ENCODE peak calls at places on chromosomes 13 and 19, in five cellular contexts. V, Y, L, O and Z are unnamed samples.

GRCh38 chr13:43785681-43786471 is 896 bp downstream of the ENOX1 start:
- DNase-seq in V (peak; percentile 81), Y (peak; percentile 58), L (peak; percentile 59), O (peak; percentile 30), Z (peak; percentile 58)

GRCh38 chr19:4260605-4261191 is 13.8 kb downstream of the YJU2 start:
- DNase-seq in V (no peak), Y (no peak), L (no peak), O (no peak), Z (peak; percentile 2)

GRCh38 chr19:6802336-6803035 is 30.0 kb downstream of the VAV1 start:
- DNase-seq in V (no peak), Y (no peak), L (no peak), O (peak; percentile 92), Z (peak; percentile 65)

GRCh38 chr13:27038323-27038722 is 133.3 kb downstream of the USP12 start:
- DNase-seq in V (no peak), Y (no peak), L (no peak), O (no peak), Z (no peak)

GRCh38 chr19:7522923-7523667 is 671 bp downstream of the MCOLN1 start:
- DNase-seq in V (no peak), Y (no peak), L (no peak), O (no peak), Z (no peak)

GRCh38 chr19:18674616-18675015 is 8.9 kb upstream of the CRTC1 start:
- DNase-seq in V (no peak), Y (no peak), L (no peak), O (no peak), Z (no peak)

GRCh38 chr19:37695144-37695899 is 24.2 kb downstream of the ZNF607 start:
- DNase-seq in V (no peak), Y (no peak), L (no peak), O (no peak), Z (no peak)

GRCh38 chr19:58399903-58400637 is 4.6 kb downstream of the RNF225 start:
- DNase-seq in V (no peak), Y (no peak), L (no peak), O (no peak), Z (no peak)

GRCh38 chr13:70703755-70704154 is 595.5 kb upstream of the KLHL1 start:
- DNase-seq in V (no peak), Y (no peak), L (no peak), O (no peak), Z (no peak)

GRCh38 chr13:60584976-60585375 is 188.0 kb downstream of the TDRD3 start:
- DNase-seq in V (peak; percentile 38), Y (no peak), L (no peak), O (no peak), Z (no peak)

GRCh38 chr13:95002968-95003813 is 290.8 kb upstream of the SOX21 start:
- DNase-seq in V (peak; percentile 30), Y (no peak), L (no peak), O (no peak), Z (no peak)

GRCh38 chr13:114115191-114115671 is 17.2 kb downstream of the RASA3 start:
- DNase-seq in V (no peak), Y (peak; percentile 31), L (no peak), O (no peak), Z (no peak)

GRCh38 chr19:57648336-57649003 is 15.5 kb downstream of the ZNF211 start:
- DNase-seq in V (no peak), Y (no peak), L (no peak), O (no peak), Z (no peak)

GRCh38 chr19:50174100-50174793 is 11.2 kb upstream of the IZUMO2 start:
- DNase-seq in V (no peak), Y (no peak), L (no peak), O (no peak), Z (no peak)

GRCh38 chr19:56245062-56245740 is 27.3 kb upstream of the EDDM13 start:
- DNase-seq in V (no peak), Y (no peak), L (no peak), O (no peak), Z (no peak)

GRCh38 chr13:51599444-51600176 is 15.3 kb downstream of the WDFY2 start:
- DNase-seq in V (no peak), Y (no peak), L (no peak), O (no peak), Z (no peak)

GRCh38 chr19:4379383-4380253 is 20.7 kb downstream of the SH3GL1 start:
- DNase-seq in V (no peak), Y (peak; percentile 43), L (no peak), O (peak; percentile 72), Z (peak; percentile 55)

GRCh38 chr13:33249066-33249465 is 36.5 kb downstream of the STARD13 start:
- DNase-seq in V (no peak), Y (no peak), L (no peak), O (no peak), Z (no peak)

GRCh38 chr19:30693179-30693578 is 321.0 kb downstream of the ZNF536 start:
- DNase-seq in V (no peak), Y (no peak), L (no peak), O (no peak), Z (no peak)

GRCh38 chr19:30694156-30694555 is 322.0 kb downstream of the ZNF536 start:
- DNase-seq in V (no peak), Y (no peak), L (no peak), O (no peak), Z (no peak)

GRCh38 chr19:30692517-30692870 is 320.3 kb downstream of the ZNF536 start:
- DNase-seq in V (no peak), Y (no peak), L (no peak), O (no peak), Z (no peak)

GRCh38 chr19:30696514-30696913 is 324.3 kb downstream of the ZNF536 start:
- DNase-seq in V (peak; percentile 77), Y (no peak), L (peak; percentile 51), O (peak; percentile 41), Z (no peak)

DNA sequence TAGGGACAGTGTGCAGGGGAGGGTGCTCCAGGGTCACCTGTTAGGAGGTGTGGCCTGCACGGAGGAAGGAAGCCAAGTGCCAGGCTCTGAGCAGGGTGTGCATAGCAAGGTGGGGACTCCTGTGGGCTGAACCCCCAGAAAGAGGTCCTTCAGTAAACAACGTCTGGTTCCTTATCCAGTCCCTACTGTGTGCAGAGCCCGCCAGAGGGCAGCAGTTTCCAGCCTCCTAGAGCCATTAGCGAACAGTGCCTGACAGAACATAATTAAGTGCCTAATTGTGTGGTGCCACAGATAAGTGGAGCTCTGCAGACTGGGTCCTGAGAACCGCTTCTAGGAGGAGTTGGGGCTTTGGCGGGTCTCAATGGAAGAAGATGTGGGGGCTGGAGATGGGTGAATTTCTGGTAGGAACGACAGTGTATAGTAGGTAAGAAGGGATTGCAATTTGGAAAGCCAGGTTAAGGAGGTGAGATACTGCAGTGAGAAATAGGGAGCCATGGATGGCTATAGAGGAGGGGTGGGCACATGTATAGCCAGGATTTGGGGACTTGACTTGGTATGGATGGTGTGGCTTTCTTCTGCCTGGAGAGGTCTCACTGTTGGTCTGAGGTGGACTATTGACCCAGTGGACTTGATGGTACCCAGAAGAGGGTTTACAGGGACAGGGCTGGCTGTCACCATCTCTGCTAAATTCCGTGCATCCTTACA is 323.1 kb downstream of the ZNF536 start:
- DNase-seq in V (peak; percentile 59), Y (no peak), L (no peak), O (peak; percentile 3), Z (no peak)
- TF ChIP-seq CTCF in V (peak; percentile 23), Y (no peak), L (peak; percentile 50), O (no peak), Z (no peak)

GRCh38 chr19:11797491-11797890 is 832 bp upstream of the ZNF491 start:
- DNase-seq in V (peak; percentile 87), Y (peak; percentile 50), L (peak; percentile 80), O (peak; percentile 88), Z (peak; percentile 89)

GRCh38 chr19:11792942-11793341 is 5.4 kb upstream of the ZNF491 start:
- DNase-seq in V (no peak), Y (no peak), L (no peak), O (no peak), Z (no peak)

DNA sequence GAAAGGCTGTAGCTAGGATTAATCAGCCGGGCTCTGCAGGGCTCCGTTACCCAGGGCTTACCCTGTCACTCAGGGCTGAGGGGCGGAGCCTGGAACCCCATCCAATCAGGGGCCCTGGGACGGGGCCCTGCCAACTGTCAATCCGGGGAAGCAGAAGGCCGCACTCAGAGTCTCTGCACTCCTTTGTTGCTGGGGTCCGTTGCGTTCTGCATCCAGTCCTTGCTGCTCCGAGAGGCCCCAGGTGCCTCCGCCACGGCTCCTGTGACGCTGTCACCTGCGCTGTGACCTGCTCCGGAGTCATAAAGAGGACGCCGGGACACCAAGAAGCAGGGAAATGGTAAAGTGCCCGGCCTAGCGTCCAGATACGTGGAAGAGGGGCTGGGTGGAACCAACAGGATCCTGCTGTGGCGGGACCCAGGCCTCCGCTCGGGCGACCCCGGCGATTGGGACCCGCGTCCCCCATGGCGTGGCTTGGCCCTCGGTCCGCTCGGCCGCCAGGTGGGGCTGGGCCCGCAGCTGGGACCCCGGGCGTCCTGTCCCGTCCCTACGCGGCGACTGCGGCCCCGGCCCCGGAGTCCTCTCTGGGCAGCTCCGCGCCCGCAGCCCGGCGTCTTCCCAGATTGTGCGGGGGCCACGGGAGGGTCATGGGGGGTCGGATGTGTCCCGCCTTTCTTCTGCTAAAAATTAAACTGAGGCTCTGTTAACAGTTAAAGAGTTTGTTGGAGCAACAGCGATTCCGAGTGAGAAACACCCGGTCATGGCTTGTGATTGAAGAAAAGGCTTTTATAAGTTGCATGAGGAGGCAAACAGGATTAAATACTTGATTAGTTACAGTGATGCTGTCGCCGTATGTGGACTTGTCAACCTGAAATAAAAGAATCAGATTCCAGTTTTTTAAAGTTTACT is at the start of gene ZNF491:
- DNase-seq in V (peak; percentile 97), Y (peak; percentile 84), L (peak; percentile 85), O (peak; percentile 84), Z (peak; percentile 97)
- TF ChIP-seq CTCF in V (no peak), Y (no peak), L (peak; percentile 65), O (peak; percentile 8), Z (peak; percentile 25)

DNA sequence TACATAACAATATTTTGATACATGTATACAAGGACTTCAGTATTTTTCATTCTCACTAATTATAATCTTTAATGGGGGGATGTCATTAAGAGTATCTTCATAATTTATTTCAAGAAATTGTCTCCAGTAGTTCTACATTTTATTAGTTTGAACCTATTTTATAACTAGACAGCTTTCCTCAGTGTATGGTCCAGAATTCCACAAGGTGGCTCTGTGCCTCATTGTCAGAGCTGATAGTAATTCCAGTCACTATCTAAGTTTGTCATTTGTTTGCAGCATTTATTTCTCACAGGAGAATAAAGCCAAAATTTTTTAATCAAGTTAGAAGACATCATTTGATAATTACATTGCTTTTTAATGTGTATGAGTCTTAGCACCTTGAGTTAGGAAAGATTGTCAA is 1633.0 kb upstream of the PCDH20 start:
- DNase-seq in V (no peak), Y (no peak), L (no peak), O (no peak), Z (no peak)
- TF ChIP-seq CTCF in V (no peak), Y (no peak), L (peak; percentile 28), O (no peak), Z (no peak)

GRCh38 chr19:15936173-15936572 is 1.8 kb upstream of the CYP4F11 start:
- DNase-seq in V (no peak), Y (no peak), L (no peak), O (no peak), Z (no peak)

GRCh38 chr19:15936950-15937349 is 2.6 kb upstream of the CYP4F11 start:
- DNase-seq in V (no peak), Y (no peak), L (no peak), O (no peak), Z (no peak)

GRCh38 chr19:15935167-15935702 is 906 bp upstream of the CYP4F11 start:
- DNase-seq in V (no peak), Y (no peak), L (no peak), O (no peak), Z (peak; percentile 2)

GRCh38 chr19:15934332-15935078 is at the start of gene CYP4F11:
- DNase-seq in V (no peak), Y (no peak), L (no peak), O (no peak), Z (peak; percentile 1)

GRCh38 chr19:15937771-15938170 is 3.4 kb upstream of the CYP4F11 start:
- DNase-seq in V (no peak), Y (no peak), L (no peak), O (no peak), Z (no peak)
- TF ChIP-seq CTCF in V (no peak), Y (no peak), L (no peak), O (no peak), Z (no peak)

GRCh38 chr13:98144501-98145350 is 1.8 kb downstream of the FARP1 start:
- DNase-seq in V (peak; percentile 57), Y (no peak), L (no peak), O (peak; percentile 44), Z (no peak)
- TF ChIP-seq CTCF in V (no peak), Y (no peak), L (peak; percentile 36), O (no peak), Z (no peak)